ENCODE peak calls at places on chromosomes 6 and 20, in five cellular contexts. S is activated T-helper 1 cell treated with anti-CD3 and anti-CD28 coated beads, Interleukin-2, amount 50 U/mL, for 16 hours; A is stimulated activated CD8-positive, alpha-beta memory T cell treated with anti-CD3 and anti-CD28 coated beads, Interleukin-7, amount 100 ng/mL, for 4 hours; I is HTR-8/SVneo; H is cardiac fibroblast. E is an unnamed sample.

GRCh38 chr6:158040051-158040803 is 58.6 kb downstream of the SYNJ2 start:
- DNase-seq in S (no peak), A (no peak), I (peak), H (peak), E (peak)

GRCh38 chr6:25831532-25832306 is at the start of gene SLC17A1:
- DNase-seq in S (no peak), A (no peak), I (no peak), H (no peak), E (no peak)

GRCh38 chr20:39849664-39850063 is 839.4 kb downstream of the MAFB start:
- DNase-seq in S (no peak), A (no peak), I (peak), H (peak), E (no peak)

GRCh38 chr6:11064836-11065235 is 20.7 kb upstream of the ELOVL2 start:
- DNase-seq in S (no peak), A (no peak), I (no peak), H (no peak), E (no peak)

GRCh38 chr6:108074057-108074358 is 533 bp downstream of the OSTM1 start:
- DNase-seq in S (no peak), A (no peak), I (no peak), H (no peak), E (no peak)

GRCh38 chr20:49989234-49990065 is 6.7 kb downstream of the SNAI1 start:
- DNase-seq in S (no peak), A (no peak), I (no peak), H (peak), E (peak)

GRCh38 chr6:166766769-166767168 is 139.7 kb upstream of the RPS6KA2 start:
- DNase-seq in S (no peak), A (no peak), I (no peak), H (no peak), E (no peak)

GRCh38 chr20:54514020-54514607 is 38.7 kb downstream of the DOK5 start:
- DNase-seq in S (no peak), A (no peak), I (no peak), H (no peak), E (no peak)

GRCh38 chr20:24590193-24590982 is 121.0 kb downstream of the SYNDIG1 start:
- DNase-seq in S (no peak), A (no peak), I (no peak), H (no peak), E (no peak)

GRCh38 chr6:136579800-136580199 is 29.6 kb upstream of the MAP7 start:
- DNase-seq in S (no peak), A (no peak), I (no peak), H (peak), E (no peak)

GRCh38 chr6:111427341-111428116 is 55.5 kb downstream of the REV3L start:
- DNase-seq in S (no peak), A (no peak), I (peak), H (peak), E (peak)

GRCh38 chr6:163529605-163530004 is 115.1 kb downstream of the QKI start:
- DNase-seq in S (no peak), A (no peak), I (peak), H (peak), E (peak)

GRCh38 chr6:169659820-169660610 is 41.8 kb downstream of the WDR27 start:
- DNase-seq in S (no peak), A (no peak), I (no peak), H (no peak), E (no peak)

GRCh38 chr6:117549606-117550005 is 52.7 kb downstream of the GOPC start:
- DNase-seq in S (no peak), A (no peak), I (no peak), H (no peak), E (no peak)

GRCh38 chr6:132009175-132009574 is 58.0 kb upstream of the CCN2 start:
- DNase-seq in S (no peak), A (no peak), I (no peak), H (no peak), E (no peak)

E was measured in H4.